ENCODE peak calls at places on chromosome 15, in eight cellular contexts. O is left lung, H is lower leg skin, F is sigmoid colon, R is nephron progenitor cell, G is foreskin keratinocyte, Y is psoas muscle, V is uterus. A is an unnamed sample.

GRCh38 chr15:74027688-74028087 is 33.2 kb downstream of the PML start:
- DNase-seq in O (peak; percentile 30), H (no peak), F (peak; percentile 81), R (no peak), G (no peak), Y (no peak), V (no peak), A (no peak)

GRCh38 chr15:59268199-59268979 is 61.7 kb downstream of the LDHAL6B start:
- DNase-seq in O (no peak), H (no peak), F (no peak), R (no peak), G (peak; percentile 72), Y (no peak), V (no peak), A (no peak)

GRCh38 chr15:90465140-90465929 is 64.4 kb upstream of the CRTC3 start:
- DNase-seq in O (no peak), H (no peak), F (no peak), R (no peak), G (no peak), Y (no peak), V (no peak), A (no peak)

GRCh38 chr15:58699769-58700168 is 49.7 kb downstream of the ADAM10 start:
- DNase-seq in O (no peak), H (no peak), F (no peak), R (no peak), G (peak; percentile 25), Y (no peak), V (no peak), A (no peak)

GRCh38 chr15:46251873-46252272 is 617.0 kb downstream of the SQOR start:
- DNase-seq in O (no peak), H (no peak), F (no peak), R (no peak), G (no peak), Y (no peak), V (no peak), A (no peak)

GRCh38 chr15:78804391-78804792 is 6.9 kb downstream of the ADAMTS7 start:
- DNase-seq in O (no peak), H (no peak), F (no peak), R (peak; percentile 25), G (no peak), Y (no peak), V (no peak), A (no peak)

GRCh38 chr15:72925661-72926060 is 126.6 kb upstream of the NEO1 start:
- DNase-seq in O (no peak), H (no peak), F (no peak), R (no peak), G (no peak), Y (no peak), V (no peak), A (no peak)

GRCh38 chr15:75758071-75758872 is 45.6 kb upstream of the CSPG4 start:
- DNase-seq in O (peak; percentile 91), H (peak; percentile 78), F (peak; percentile 96), R (peak; percentile 84), G (peak; percentile 63), Y (peak; percentile 88), V (peak; percentile 92), A (peak; percentile 70)

GRCh38 chr15:92809064-92809879 is 90.9 kb upstream of the CHD2 start:
- DNase-seq in O (peak; percentile 99), H (peak; percentile 98), F (peak; percentile 99), R (peak; percentile 97), G (peak; percentile 93), Y (peak; percentile 99), V (peak; percentile 97), A (peak; percentile 98)

GRCh38 chr15:91469627-91470567 is 369.8 kb downstream of the SV2B start:
- DNase-seq in O (no peak), H (no peak), F (no peak), R (no peak), G (no peak), Y (no peak), V (no peak), A (no peak)

GRCh38 chr15:77821188-77821958 is 188.7 kb upstream of the LINGO1 start:
- DNase-seq in O (no peak), H (no peak), F (no peak), R (peak; percentile 80), G (peak; percentile 22), Y (no peak), V (no peak), A (peak; percentile 68)

GRCh38 chr15:74202461-74203401 is at the start of gene STRA6:
- DNase-seq in O (no peak), H (no peak), F (no peak), R (peak; percentile 68), G (no peak), Y (no peak), V (no peak), A (peak; percentile 38)

GRCh38 chr15:83292317-83292716 is 7.9 kb upstream of the BNC1 start:
- DNase-seq in O (no peak), H (no peak), F (no peak), R (no peak), G (peak; percentile 81), Y (no peak), V (no peak), A (no peak)

GRCh38 chr15:23447107-23447500 is at the start of gene GOLGA6L2:
- DNase-seq in O (no peak), H (no peak), F (no peak), R (no peak), G (no peak), Y (no peak), V (no peak), A (no peak)

GRCh38 chr15:68252925-68253534 is 23.5 kb upstream of the CLN6 start:
- DNase-seq in O (no peak), H (no peak), F (no peak), R (peak; percentile 30), G (peak; percentile 71), Y (no peak), V (peak; percentile 62), A (no peak)

GRCh38 chr15:61623746-61624145 is 394.6 kb upstream of the RORA start:
- DNase-seq in O (no peak), H (no peak), F (no peak), R (no peak), G (no peak), Y (no peak), V (no peak), A (no peak)

GRCh38 chr15:61621865-61622264 is 392.8 kb upstream of the RORA start:
- DNase-seq in O (no peak), H (no peak), F (no peak), R (no peak), G (no peak), Y (no peak), V (no peak), A (no peak)

GRCh38 chr15:61624950-61625349 is 395.8 kb upstream of the RORA start:
- DNase-seq in O (no peak), H (no peak), F (no peak), R (no peak), G (no peak), Y (no peak), V (no peak), A (no peak)

DNA sequence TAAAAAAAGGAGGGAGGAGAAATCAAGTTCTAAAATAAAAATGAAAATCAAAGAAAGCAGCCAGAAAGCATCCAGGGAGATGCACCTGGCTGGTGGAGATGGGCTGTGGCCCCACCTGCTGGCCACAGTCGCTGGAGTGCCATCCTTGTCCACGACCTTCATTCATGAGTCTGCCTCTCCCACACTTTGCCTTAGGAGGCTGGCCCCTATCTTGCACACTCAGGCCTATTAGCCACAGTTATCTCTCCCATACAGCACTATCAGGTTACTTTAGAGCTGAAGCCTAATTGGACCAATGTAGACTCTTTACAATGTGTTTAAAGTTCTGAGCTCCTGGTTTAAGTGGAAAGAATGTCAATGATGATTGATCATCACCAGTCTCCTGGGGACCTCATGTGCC is 392.0 kb upstream of the RORA start:
- DNase-seq in O (no peak), H (no peak), F (no peak), R (peak; percentile 53), G (peak; percentile 11), Y (peak; percentile 30), V (no peak), A (peak; percentile 16)
- TF ChIP-seq CTCF in O (no peak), H (no peak), F (no peak), R (peak; percentile 70), G (peak; percentile 69), Y (peak; percentile 60), V (peak; percentile 10), A (peak; percentile 77)

GRCh38 chr15:48330855-48331795 is at the start of gene DUT:
- DNase-seq in O (peak; percentile 88), H (peak; percentile 74), F (peak; percentile 93), R (peak; percentile 83), G (peak; percentile 81), Y (peak; percentile 89), V (peak; percentile 82), A (peak; percentile 64)
- TF ChIP-seq CTCF in O (no peak), H (no peak), F (no peak), R (no peak), G (no peak), Y (no peak), V (no peak), A (no peak)

GRCh38 chr15:44763187-44763586 is 26.9 kb downstream of the TRIM69 start:
- DNase-seq in O (no peak), H (no peak), F (no peak), R (no peak), G (no peak), Y (no peak), V (no peak), A (no peak)
- TF ChIP-seq CTCF in O (no peak), H (no peak), F (no peak), R (no peak), G (no peak), Y (no peak), V (no peak), A (no peak)

GRCh38 chr15:101723874-101724674 is at the start of gene TARS3:
- DNase-seq in O (peak; percentile 97), H (peak; percentile 93), F (peak; percentile 97), R (peak; percentile 98), G (peak; percentile 75), Y (peak; percentile 97), V (peak; percentile 95), A (peak; percentile 90)
- TF ChIP-seq CTCF in O (no peak), H (no peak), F (no peak), R (no peak), G (peak; percentile 48), Y (no peak), V (no peak), A (peak; percentile 29)